ENCODE peak calls at places on chromosomes 1 and 21, in six cellular contexts. P is body of pancreas, A is BE2C, J is lower lobe of right lung, C is pancreas, R is ovary. V is an unnamed sample. For H3K4me1, the result is how much of the 10 kb centered on the place peaks cover.

GRCh38 chr1:207825719-207826556 is 74.1 kb downstream of the CD46 start:
- DNase-seq in P (peak), A (no peak), R (peak), C (peak), J (peak), V (peak)

GRCh38 chr1:170674986-170675385 is 11.1 kb downstream of the PRRX1 start:
- DNase-seq in J (no peak), A (no peak), P (no peak), C (no peak), R (no peak), V (no peak)

GRCh38 chr21:32463889-32464300 is 51.4 kb downstream of the EVA1C start:
- DNase-seq in J (no peak), P (no peak), C (no peak), R (peak), A (no peak), V (no peak)

GRCh38 chr21:15706686-15707085 is 23.1 kb upstream of the USP25 start:
- DNase-seq in J (no peak), C (peak), R (no peak), P (peak), A (no peak), V (no peak)

GRCh38 chr1:4622821-4623220 is 31.6 kb upstream of the AJAP1 start:
- DNase-seq in C (no peak), R (no peak), P (no peak), A (no peak), J (no peak), V (no peak)

GRCh38 chr1:46488343-46489168 is 1.1 kb upstream of the DMBX1 start:
- DNase-seq in A (no peak), J (no peak), R (no peak), P (no peak), C (no peak), V (peak)

GRCh38 chr1:163561570-163562295 is 240.0 kb downstream of the NUF2 start:
- DNase-seq in P (peak), J (no peak), R (no peak), A (no peak), C (no peak), V (no peak)

GRCh38 chr1:232678185-232678886 is 48.4 kb upstream of the SIPA1L2 start:
- DNase-seq in C (no peak), P (peak), A (no peak), R (no peak), J (no peak), V (no peak)

GRCh38 chr1:40630488-40631223 is 34.8 kb downstream of the RIMS3 start:
- DNase-seq in R (no peak), J (no peak), A (peak), C (no peak), P (peak), V (no peak)

GRCh38 chr21:36027352-36027751 is 33.0 kb downstream of the SETD4 start:
- DNase-seq in J (no peak), P (no peak), C (no peak), A (no peak), R (no peak), V (no peak)

GRCh38 chr1:194045416-194045815 is 859.0 kb upstream of the B3GALT2 start:
- DNase-seq in R (no peak), C (no peak), P (no peak), A (no peak), J (no peak), V (no peak)

GRCh38 chr1:179166663-179167417 is 62.6 kb downstream of the ABL2 start:
- DNase-seq in J (no peak), P (no peak), C (no peak), A (no peak), R (no peak), V (no peak)

GRCh38 chr1:4654764-4655673 is 610 bp downstream of the AJAP1 start:
- DNase-seq in R (no peak), A (no peak), P (no peak), J (no peak), C (no peak), V (no peak)

GRCh38 chr1:22557341-22557950 is 5.8 kb upstream of the EPHA8 start:
- DNase-seq in P (no peak), A (no peak), J (no peak), R (no peak), C (no peak), V (no peak)

GRCh38 chr1:62066713-62067112 is 127.9 kb upstream of the L1TD1 start:
- DNase-seq in R (no peak), C (no peak), P (no peak), A (no peak), J (no peak), V (no peak)

GRCh38 chr21:16842716-16843115 is 670.1 kb upstream of the CXADR start:
- DNase-seq in A (no peak), J (no peak), C (no peak), P (no peak), R (no peak), V (no peak)

GRCh38 chr1:177351361-177352108 is 180.8 kb downstream of the BRINP2 start:
- DNase-seq in R (no peak), J (peak), A (no peak), P (peak), C (peak), V (no peak)

GRCh38 chr1:25195835-25196234 is 36.5 kb downstream of the SYF2 start:
- DNase-seq in P (no peak), C (no peak), A (no peak), J (no peak), R (no peak), V (no peak)

GRCh38 chr1:180280617-180281016 is 50.6 kb downstream of the LHX4 start:
- DNase-seq in P (no peak), C (no peak), A (no peak), J (no peak), R (no peak), V (no peak)

GRCh38 chr1:76919123-76919522 is 51.8 kb downstream of the ST6GALNAC5 start:
- DNase-seq in R (no peak), C (no peak), A (no peak), P (no peak), J (no peak), V (no peak)

GRCh38 chr1:938088-938683 is 14.5 kb downstream of the SAMD11 start:
- DNase-seq in R (no peak), A (peak), J (no peak), P (peak), C (no peak), V (peak)

GRCh38 chr1:41892211-41892840 is 26.4 kb downstream of the HIVEP3 start:
- DNase-seq in P (no peak), R (no peak), J (no peak), A (no peak), C (no peak), V (no peak)

GRCh38 chr1:212450331-212450881 is 17.7 kb downstream of the NENF start:
- DNase-seq in C (no peak), J (no peak), A (peak), P (no peak), R (no peak), V (peak)

GRCh38 chr1:108880850-108881249 is 4.1 kb downstream of the GPSM2 start:
- DNase-seq in R (no peak), C (no peak), J (no peak), A (peak), P (no peak), V (no peak)

GRCh38 chr1:27489973-27490741 is at the start of gene WASF2:
- DNase-seq in R (peak), A (peak), P (peak), J (peak), C (peak), V (peak)

GRCh38 chr1:112394743-112395062 is 1.3 kb upstream of the CTTNBP2NL start:
- DNase-seq in R (no peak), P (no peak), A (no peak), J (no peak), C (no peak), V (no peak)

GRCh38 chr1:244197851-244198375 is 146.8 kb downstream of the ZBTB18 start:
- DNase-seq in C (no peak), P (no peak), A (no peak), J (no peak), R (no peak), V (no peak)

GRCh38 chr1:151905070-151905442 is 4.3 kb downstream of the THEM4 start:
- DNase-seq in J (no peak), P (no peak), A (no peak), C (no peak), R (peak), V (no peak)

GRCh38 chr1:151912973-151913372 is 3.7 kb upstream of the THEM4 start:
- DNase-seq in C (no peak), A (no peak), P (no peak), J (no peak), R (no peak), V (no peak)

GRCh38 chr1:151914076-151914475 is 4.8 kb upstream of the THEM4 start:
- DNase-seq in R (no peak), J (no peak), A (no peak), C (no peak), P (no peak), V (no peak)

GRCh38 chr1:151907363-151908139 is 1.8 kb downstream of the THEM4 start:
- DNase-seq in J (no peak), C (no peak), A (no peak), P (no peak), R (no peak), V (no peak)

DNA sequence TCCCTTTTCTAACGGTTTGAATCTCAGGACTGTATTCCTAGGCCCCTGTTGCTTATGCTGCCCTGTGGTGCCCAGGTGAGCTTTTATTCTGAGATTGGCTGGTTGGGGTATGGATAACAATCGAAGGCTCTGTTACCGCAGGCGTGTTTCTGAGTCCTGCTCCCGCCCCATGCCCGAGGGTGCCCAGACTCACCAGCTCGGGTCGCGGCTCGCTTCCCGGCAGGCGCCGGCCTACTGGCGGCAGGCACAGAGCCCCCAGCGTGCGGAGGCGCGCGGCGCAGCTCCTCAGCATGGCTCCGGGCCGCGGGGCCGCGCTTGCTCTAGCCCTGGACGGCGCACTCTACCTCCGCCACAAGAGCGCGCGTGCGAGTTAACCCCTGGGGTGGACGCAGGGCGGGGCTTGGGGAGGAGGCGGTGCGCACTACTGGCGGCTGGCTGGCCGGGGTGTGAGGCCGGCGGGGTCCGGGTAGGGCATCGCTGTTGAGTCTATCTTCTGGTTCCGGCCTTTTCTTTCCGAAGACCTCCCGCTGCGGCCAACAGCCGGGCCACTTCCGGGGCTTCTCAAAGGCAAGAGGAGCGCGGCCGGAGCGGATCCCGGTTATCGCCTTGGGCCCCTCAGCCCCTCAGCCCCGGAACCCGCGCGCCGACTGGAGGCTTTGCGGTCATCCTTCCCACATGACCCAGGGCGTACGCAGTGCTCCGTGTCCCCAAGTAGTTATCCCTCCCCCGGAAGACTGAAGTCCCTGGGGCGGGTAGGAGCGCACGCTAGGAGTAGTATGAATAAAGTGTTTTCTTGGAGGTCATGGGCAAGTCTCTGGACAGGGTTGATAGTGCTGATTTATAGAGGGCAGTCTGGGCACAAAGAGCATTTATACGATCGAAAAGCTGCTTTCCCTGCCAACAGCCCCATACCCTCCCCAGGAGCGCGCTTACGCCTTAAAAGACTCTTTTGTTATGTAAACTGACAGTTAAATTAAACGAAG is at the start of gene THEM4:
- DNase-seq in P (peak), C (peak), A (peak), J (peak), R (peak), V (peak)
- TF ChIP-seq CTCF in P (peak), C (peak), A (peak), J (peak), R (peak), V (peak)

GRCh38 chr1:39152923-39153322 is 51.6 kb upstream of the MACF1 start:
- DNase-seq in C (no peak), P (no peak), J (no peak), R (no peak), A (no peak), V (no peak)

GRCh38 chr1:39151267-39151666 is 53.2 kb upstream of the MACF1 start:
- DNase-seq in J (no peak), C (no peak), P (no peak), R (no peak), A (no peak), V (no peak)

GRCh38 chr1:39149509-39149908 is 55.0 kb upstream of the MACF1 start:
- DNase-seq in P (no peak), A (no peak), R (no peak), C (no peak), J (no peak), V (no peak)

GRCh38 chr1:39148942-39149341 is 55.6 kb upstream of the MACF1 start:
- DNase-seq in C (no peak), J (no peak), R (no peak), P (no peak), A (no peak), V (no peak)

DNA sequence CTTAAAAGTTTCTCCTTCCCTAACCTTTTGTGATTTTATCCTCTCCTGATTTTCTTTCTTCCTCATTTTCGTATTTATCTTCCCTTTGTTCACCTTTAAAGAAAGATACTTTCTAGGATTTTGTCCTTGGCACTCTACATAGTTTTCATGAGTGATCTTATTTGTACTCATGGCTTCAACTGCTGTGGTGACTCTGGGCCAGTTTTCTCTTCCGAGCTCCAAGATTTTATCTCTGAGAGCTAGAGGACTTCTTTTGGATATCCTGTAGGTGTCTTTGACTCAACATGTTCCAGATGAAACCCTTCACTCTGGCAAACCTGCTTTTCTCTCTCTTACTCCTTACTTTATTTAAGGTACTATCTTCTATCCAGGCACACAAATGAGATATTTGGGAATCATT is 53.7 kb upstream of the MACF1 start:
- DNase-seq in J (no peak), A (no peak), R (no peak), C (no peak), P (no peak), V (no peak)
- H3K4me1 ChIP-seq in J (half or more), A (under half), R (under half), C (under half), P (under half), V (under half)

GRCh38 chr1:48772221-48772620 is 4.5 kb downstream of the BEND5 start:
- DNase-seq in P (peak), C (peak), A (no peak), R (no peak), J (no peak), V (no peak)
- H3K4me3 ChIP-seq in P (no peak), C (no peak), A (no peak), R (no peak), J (no peak), V (no peak)

DNA sequence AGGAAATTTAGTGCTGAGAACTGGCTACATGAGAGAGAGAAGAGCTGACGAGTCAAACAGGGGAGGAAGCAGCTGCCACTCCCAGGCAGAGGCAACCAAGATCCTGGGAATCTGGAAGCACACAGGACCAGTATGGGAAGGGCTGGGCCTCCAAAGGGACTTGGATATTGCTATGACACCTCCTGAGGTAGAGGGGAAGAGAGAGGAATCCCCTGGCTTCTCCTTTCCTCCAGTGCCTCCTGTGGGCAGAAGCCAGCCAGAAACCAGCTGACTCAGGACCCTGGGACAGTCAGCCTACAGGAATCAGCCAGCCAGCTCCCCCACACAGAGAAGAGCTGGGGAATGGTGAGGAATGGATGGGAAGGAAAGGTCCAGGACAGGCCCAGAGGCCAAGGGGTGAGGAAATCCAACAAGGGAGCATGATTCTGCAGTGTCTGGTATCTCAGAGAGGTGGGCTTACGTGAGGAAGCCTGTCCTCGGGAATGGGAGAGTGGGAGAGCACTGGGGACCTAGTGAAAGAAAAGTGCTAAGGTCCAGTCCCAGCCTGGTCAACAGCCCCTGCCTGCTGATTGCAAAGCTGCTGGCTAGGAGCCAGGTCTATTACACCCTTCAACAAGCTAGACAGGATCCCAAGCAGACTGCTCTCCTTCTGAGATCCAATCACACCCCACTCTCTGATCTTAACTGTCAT is 43.5 kb downstream of the NAV1 start:
- DNase-seq in C (no peak), P (peak), J (peak), A (no peak), R (peak), V (no peak)
- TF ChIP-seq CTCF in C (no peak), P (no peak), J (no peak), A (no peak), R (no peak), V (no peak)

DNA sequence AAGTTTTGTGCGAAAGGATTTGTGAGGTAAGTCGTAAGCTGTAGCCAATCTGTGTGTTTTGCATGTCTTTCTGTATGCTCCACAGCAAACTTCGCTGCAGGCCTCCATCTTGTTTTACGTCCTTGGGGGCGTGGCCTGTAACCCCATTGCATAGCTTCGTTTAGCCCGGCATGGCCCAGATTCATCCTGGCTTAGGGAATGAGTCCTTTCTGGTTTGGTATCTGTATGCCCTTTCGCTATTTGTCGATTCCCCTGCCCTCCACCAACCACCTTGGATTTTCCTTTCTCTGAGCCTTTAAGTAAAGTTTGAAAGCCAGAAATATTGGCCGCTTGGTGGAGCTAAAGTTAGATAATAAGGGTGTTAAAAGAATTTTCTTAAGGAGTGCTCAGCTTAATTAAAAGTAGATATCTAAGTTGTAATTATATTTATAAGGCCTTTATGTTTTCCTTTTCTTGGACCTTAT is 1.1 kb downstream of the THEM4 start:
- DNase-seq in C (no peak), J (no peak), P (no peak), A (no peak), R (no peak), V (no peak)
- H3K4me1 ChIP-seq in C (under half), J (under half), P (under half), A (under half), R (under half), V (under half)

GRCh38 chr21:38983560-38983959 is 177.8 kb downstream of the ETS2 start:
- DNase-seq in P (no peak), R (no peak), C (no peak), J (no peak), A (no peak), V (no peak)

GRCh38 chr21:38982804-38983203 is 177.1 kb downstream of the ETS2 start:
- DNase-seq in J (no peak), C (no peak), A (no peak), P (no peak), R (no peak), V (no peak)

GRCh38 chr21:38982096-38982495 is 176.4 kb downstream of the ETS2 start:
- DNase-seq in P (no peak), R (no peak), C (no peak), J (no peak), A (no peak), V (no peak)

GRCh38 chr21:38979271-38980196 is 173.8 kb downstream of the ETS2 start:
- DNase-seq in J (no peak), A (no peak), C (no peak), R (no peak), P (peak), V (no peak)

DNA sequence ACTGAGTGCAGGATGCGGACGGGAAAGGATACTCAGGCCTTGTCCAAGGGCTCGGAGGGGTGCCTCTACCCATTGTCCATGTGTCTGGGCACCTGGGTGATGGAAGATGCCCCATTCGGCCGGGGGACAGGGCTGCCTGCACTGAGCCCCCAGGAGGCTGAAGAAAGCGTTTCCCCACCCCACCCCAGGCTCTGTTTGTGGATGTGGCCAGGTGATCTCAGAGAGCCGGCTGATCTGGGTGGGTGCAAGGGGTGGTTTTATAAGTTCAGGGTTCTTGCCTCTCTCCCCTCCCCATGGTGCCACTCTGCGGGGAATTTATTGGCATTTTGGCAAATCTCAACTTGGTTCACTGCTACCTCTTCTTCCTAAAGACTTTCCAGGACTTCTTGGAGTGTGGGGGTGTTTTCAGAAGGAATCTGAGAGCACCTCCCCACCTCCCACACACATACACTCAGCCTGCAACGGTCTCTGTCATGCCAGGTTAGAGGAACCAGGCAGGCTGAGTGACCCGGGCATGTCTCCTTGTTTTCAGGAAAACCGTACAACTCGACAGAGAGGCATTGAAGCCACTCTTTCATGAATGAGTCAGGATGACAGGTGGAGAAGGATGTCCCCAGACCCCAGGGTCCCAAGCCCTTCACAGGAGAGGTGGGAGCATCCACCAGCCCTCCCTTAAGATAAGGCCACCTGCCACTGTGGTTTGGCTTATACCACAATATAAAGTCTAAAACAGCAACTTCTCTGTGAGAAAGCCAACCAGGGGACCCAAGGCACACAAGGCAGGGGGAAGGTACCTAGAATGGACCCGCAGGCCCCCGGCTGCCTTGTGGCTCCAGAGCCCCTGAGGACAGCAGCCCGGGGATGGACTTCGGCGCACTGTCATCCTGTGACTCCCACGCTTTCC is 174.9 kb downstream of the ETS2 start:
- DNase-seq in C (no peak), R (no peak), J (no peak), P (no peak), A (no peak), V (no peak)
- H3K4me3 ChIP-seq in C (no peak), R (no peak), J (no peak), P (no peak), A (no peak), V (no peak)

V was measured in heart left ventricle.